ENCODE peak calls at places on chromosomes 3 and 15, in five cellular contexts. One of them, this sample, is unnamed.

GRCh38 chr3:22594990-22595389 is 608.1 kb upstream of the UBE2E2 start:
- DNase-seq in kidney: no peak
- DNase-seq in right lobe of liver: no peak
- DNase-seq in ovary: no peak
- DNase-seq in CD4-positive, alpha-beta T cell: no peak
- DNase-seq in this sample: no peak

GRCh38 chr15:83436513-83437158 is 10.5 kb upstream of the SH3GL3 start:
- DNase-seq in CD4-positive, alpha-beta T cell: no peak
- DNase-seq in kidney: no peak
- DNase-seq in ovary: no peak
- DNase-seq in right lobe of liver: no peak
- DNase-seq in this sample: no peak

GRCh38 chr3:15206662-15207576 is 873 bp downstream of the CAPN7 start:
- DNase-seq in CD4-positive, alpha-beta T cell: peak; percentile 13
- DNase-seq in ovary: peak; percentile 20
- DNase-seq in kidney: no peak
- DNase-seq in right lobe of liver: no peak
- DNase-seq in this sample: no peak

GRCh38 chr3:8625991-8626390 is 18.6 kb downstream of the SSUH2 start:
- DNase-seq in CD4-positive, alpha-beta T cell: no peak
- DNase-seq in kidney: no peak
- DNase-seq in right lobe of liver: no peak
- DNase-seq in ovary: no peak
- DNase-seq in this sample: no peak

GRCh38 chr3:71397046-71397445 is 186.5 kb downstream of the FOXP1 start:
- DNase-seq in kidney: no peak
- DNase-seq in ovary: peak; percentile 45
- DNase-seq in CD4-positive, alpha-beta T cell: no peak
- DNase-seq in right lobe of liver: no peak
- DNase-seq in this sample: no peak

GRCh38 chr3:197730200-197730599 is 6.5 kb downstream of the RUBCN start:
- DNase-seq in kidney: no peak
- DNase-seq in CD4-positive, alpha-beta T cell: no peak
- DNase-seq in right lobe of liver: no peak
- DNase-seq in ovary: no peak
- DNase-seq in this sample: no peak

GRCh38 chr15:86903642-86904421 is 824.2 kb downstream of the AGBL1 start:
- DNase-seq in right lobe of liver: no peak
- DNase-seq in kidney: no peak
- DNase-seq in ovary: no peak
- DNase-seq in CD4-positive, alpha-beta T cell: no peak
- DNase-seq in this sample: no peak

GRCh38 chr15:90318591-90318990 is 33.5 kb upstream of the ZNF774 start:
- DNase-seq in kidney: no peak
- DNase-seq in CD4-positive, alpha-beta T cell: no peak
- DNase-seq in right lobe of liver: no peak
- DNase-seq in ovary: no peak
- DNase-seq in this sample: no peak

GRCh38 chr3:126986001-126986400 is 3.1 kb downstream of the PLXNA1 start:
- DNase-seq in kidney: no peak
- DNase-seq in ovary: no peak
- DNase-seq in CD4-positive, alpha-beta T cell: no peak
- DNase-seq in right lobe of liver: no peak
- DNase-seq in this sample: no peak

GRCh38 chr15:66594344-66594743 is 28.5 kb upstream of the LCTL start:
- DNase-seq in ovary: no peak
- DNase-seq in CD4-positive, alpha-beta T cell: no peak
- DNase-seq in right lobe of liver: no peak
- DNase-seq in kidney: peak; percentile 37
- DNase-seq in this sample: no peak

GRCh38 chr3:33417051-33417673 is 23.0 kb downstream of the UBP1 start:
- DNase-seq in CD4-positive, alpha-beta T cell: no peak
- DNase-seq in kidney: no peak
- DNase-seq in right lobe of liver: no peak
- DNase-seq in ovary: no peak
- DNase-seq in this sample: no peak

GRCh38 chr3:120699333-120699732 is 17.3 kb upstream of the HGD start:
- DNase-seq in kidney: no peak
- DNase-seq in right lobe of liver: no peak
- DNase-seq in ovary: no peak
- DNase-seq in CD4-positive, alpha-beta T cell: no peak
- DNase-seq in this sample: no peak

GRCh38 chr3:43155464-43156121 is 49.7 kb upstream of the POMGNT2 start:
- DNase-seq in CD4-positive, alpha-beta T cell: no peak
- DNase-seq in ovary: peak; percentile 80
- DNase-seq in kidney: peak; percentile 83
- DNase-seq in right lobe of liver: no peak
- DNase-seq in this sample: peak; percentile 32

GRCh38 chr15:33662014-33662413 is 306.3 kb upstream of the CHRM5 start:
- DNase-seq in ovary: no peak
- DNase-seq in kidney: no peak
- DNase-seq in right lobe of liver: no peak
- DNase-seq in CD4-positive, alpha-beta T cell: no peak
- DNase-seq in this sample: no peak
- TF ChIP-seq CTCF in ovary: no peak
- TF ChIP-seq CTCF in kidney: no peak
- TF ChIP-seq CTCF in right lobe of liver: no peak
- TF ChIP-seq CTCF in CD4-positive, alpha-beta T cell: no peak
- TF ChIP-seq CTCF in this sample: no peak

DNA sequence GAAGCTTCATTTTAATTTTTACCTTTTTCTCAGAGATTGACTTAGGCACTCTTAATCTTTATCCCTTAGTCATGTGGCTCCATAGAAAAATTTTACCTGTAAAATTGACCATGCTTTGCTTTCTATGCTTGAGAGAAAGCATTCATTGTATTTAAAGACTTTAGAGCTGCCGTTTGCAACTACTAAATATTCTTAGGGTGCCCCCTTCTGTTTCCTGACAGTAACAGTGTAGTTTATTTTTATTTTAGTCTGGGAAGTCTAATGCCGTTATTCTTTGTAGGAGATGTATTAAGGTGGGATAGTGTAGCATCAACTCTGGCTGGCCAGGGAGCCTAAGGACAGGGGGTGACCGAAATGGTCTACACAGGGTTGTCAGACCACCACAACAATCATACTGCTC is 84.5 kb upstream of the SYNPR start:
- DNase-seq in CD4-positive, alpha-beta T cell: no peak
- DNase-seq in right lobe of liver: no peak
- DNase-seq in kidney: no peak
- DNase-seq in ovary: no peak
- DNase-seq in this sample: no peak
- TF ChIP-seq CTCF in CD4-positive, alpha-beta T cell: no peak
- TF ChIP-seq CTCF in right lobe of liver: peak; percentile 48
- TF ChIP-seq CTCF in kidney: peak; percentile 46
- TF ChIP-seq CTCF in ovary: no peak
- TF ChIP-seq CTCF in this sample: peak; percentile 71

DNA sequence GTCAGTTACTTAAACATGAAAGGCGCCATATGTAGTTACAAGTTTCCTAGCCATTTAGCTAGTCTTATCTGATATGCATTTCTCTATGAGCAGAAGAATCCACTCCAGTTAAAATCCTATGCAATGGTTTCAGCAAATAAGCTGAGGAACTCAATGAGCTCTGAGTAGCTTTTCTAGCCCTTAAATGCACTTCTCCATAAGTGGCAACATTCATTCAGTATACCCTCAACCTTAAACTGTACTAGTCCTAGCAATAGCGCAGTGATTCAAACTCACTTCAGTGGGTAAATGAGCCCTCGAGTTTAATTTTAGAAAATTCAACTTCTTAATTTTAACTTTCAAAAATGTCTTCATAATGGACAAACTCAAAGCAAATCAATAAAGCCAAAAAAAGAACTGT is 7.7 kb downstream of the COMMD2 start:
- DNase-seq in CD4-positive, alpha-beta T cell: no peak
- DNase-seq in kidney: no peak
- DNase-seq in ovary: no peak
- DNase-seq in right lobe of liver: no peak
- DNase-seq in this sample: no peak
- TF ChIP-seq CTCF in CD4-positive, alpha-beta T cell: no peak
- TF ChIP-seq CTCF in kidney: no peak
- TF ChIP-seq CTCF in ovary: no peak
- TF ChIP-seq CTCF in right lobe of liver: no peak
- TF ChIP-seq CTCF in this sample: no peak

GRCh38 chr3:155409336-155409735 is 115.9 kb upstream of the STRIT1 start:
- DNase-seq in ovary: no peak
- DNase-seq in CD4-positive, alpha-beta T cell: no peak
- DNase-seq in kidney: no peak
- DNase-seq in right lobe of liver: no peak
- DNase-seq in this sample: no peak

GRCh38 chr3:155407331-155407730 is 113.8 kb upstream of the STRIT1 start:
- DNase-seq in right lobe of liver: no peak
- DNase-seq in kidney: no peak
- DNase-seq in ovary: no peak
- DNase-seq in CD4-positive, alpha-beta T cell: no peak
- DNase-seq in this sample: no peak

GRCh38 chr3:155407971-155408370 is 114.5 kb upstream of the STRIT1 start:
- DNase-seq in ovary: no peak
- DNase-seq in kidney: no peak
- DNase-seq in CD4-positive, alpha-beta T cell: no peak
- DNase-seq in right lobe of liver: no peak
- DNase-seq in this sample: no peak

GRCh38 chr3:155412856-155413255 is 119.4 kb upstream of the STRIT1 start:
- DNase-seq in kidney: no peak
- DNase-seq in ovary: no peak
- DNase-seq in right lobe of liver: no peak
- DNase-seq in CD4-positive, alpha-beta T cell: no peak
- DNase-seq in this sample: no peak

GRCh38 chr3:155411500-155412223 is 118.2 kb upstream of the STRIT1 start:
- DNase-seq in right lobe of liver: no peak
- DNase-seq in ovary: no peak
- DNase-seq in CD4-positive, alpha-beta T cell: no peak
- DNase-seq in kidney: no peak
- DNase-seq in this sample: no peak
- TF ChIP-seq CTCF in right lobe of liver: no peak
- TF ChIP-seq CTCF in ovary: no peak
- TF ChIP-seq CTCF in CD4-positive, alpha-beta T cell: no peak
- TF ChIP-seq CTCF in kidney: no peak
- TF ChIP-seq CTCF in this sample: no peak

DNA sequence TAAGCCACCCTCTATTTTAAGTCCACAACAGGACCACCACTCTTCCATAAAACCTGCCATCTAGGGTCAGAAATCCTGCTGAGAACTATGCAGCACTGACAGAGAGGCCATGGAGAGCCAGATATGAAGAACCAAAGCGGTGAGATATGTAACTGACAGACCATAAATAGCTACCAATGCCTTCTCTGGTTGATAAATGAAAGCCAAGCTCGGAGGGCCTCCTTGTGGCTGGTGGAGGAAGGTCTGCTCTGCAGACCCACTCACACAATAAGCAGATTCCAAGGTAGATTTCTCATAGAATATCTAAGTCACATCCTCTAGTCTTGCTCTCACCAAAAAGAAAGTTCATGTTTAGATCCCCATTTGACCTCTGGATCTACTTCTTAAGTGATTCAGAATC is 38.9 kb downstream of the RYK start:
- DNase-seq in CD4-positive, alpha-beta T cell: no peak
- DNase-seq in right lobe of liver: no peak
- DNase-seq in kidney: no peak
- DNase-seq in ovary: no peak
- DNase-seq in this sample: peak; percentile 15
- TF ChIP-seq CTCF in CD4-positive, alpha-beta T cell: no peak
- TF ChIP-seq CTCF in right lobe of liver: peak; percentile 39
- TF ChIP-seq CTCF in kidney: peak; percentile 60
- TF ChIP-seq CTCF in ovary: no peak
- TF ChIP-seq CTCF in this sample: peak; percentile 65

GRCh38 chr3:77500711-77501110 is 460.8 kb downstream of the ROBO2 start:
- DNase-seq in kidney: no peak
- DNase-seq in CD4-positive, alpha-beta T cell: no peak
- DNase-seq in right lobe of liver: no peak
- DNase-seq in ovary: no peak
- DNase-seq in this sample: no peak

GRCh38 chr3:77506384-77506783 is 466.5 kb downstream of the ROBO2 start:
- DNase-seq in CD4-positive, alpha-beta T cell: no peak
- DNase-seq in ovary: no peak
- DNase-seq in right lobe of liver: no peak
- DNase-seq in kidney: no peak
- DNase-seq in this sample: no peak
- TF ChIP-seq CTCF in CD4-positive, alpha-beta T cell: no peak
- TF ChIP-seq CTCF in ovary: no peak
- TF ChIP-seq CTCF in right lobe of liver: no peak
- TF ChIP-seq CTCF in kidney: no peak
- TF ChIP-seq CTCF in this sample: no peak

DNA sequence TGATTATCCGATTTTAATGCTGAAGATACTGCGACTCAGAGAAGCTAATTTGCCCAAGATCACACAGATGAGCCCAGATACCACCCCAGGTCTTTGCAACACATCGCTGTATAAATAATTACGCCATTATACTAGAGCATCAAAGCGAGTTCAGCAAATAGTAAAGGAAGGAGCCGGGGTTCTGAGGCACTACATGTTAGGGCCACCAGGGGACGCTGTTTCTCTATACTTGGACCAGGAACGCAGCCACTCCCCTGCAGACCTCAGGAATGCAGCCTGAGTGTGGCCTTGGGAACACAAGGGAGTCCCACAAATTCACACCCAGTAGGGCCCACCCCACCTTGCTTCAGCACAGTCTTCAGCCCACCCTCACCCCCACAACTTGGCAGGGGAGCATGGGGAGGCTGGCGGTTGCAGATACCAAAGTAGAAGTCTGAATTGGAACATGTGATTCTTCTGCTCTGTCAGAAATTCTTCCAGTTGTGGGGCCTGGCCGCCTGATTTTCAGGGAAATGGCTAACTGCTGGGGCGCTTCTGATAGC is 57.8 kb upstream of the RYK start:
- DNase-seq in kidney: peak; percentile 92
- DNase-seq in CD4-positive, alpha-beta T cell: peak; percentile 65
- DNase-seq in ovary: peak; percentile 91
- DNase-seq in right lobe of liver: peak; percentile 74
- DNase-seq in this sample: peak; percentile 76
- TF ChIP-seq CTCF in kidney: peak; percentile 99
- TF ChIP-seq CTCF in CD4-positive, alpha-beta T cell: peak; percentile 98
- TF ChIP-seq CTCF in ovary: peak; percentile 100
- TF ChIP-seq CTCF in right lobe of liver: peak; percentile 98
- TF ChIP-seq CTCF in this sample: peak; percentile 98

DNA sequence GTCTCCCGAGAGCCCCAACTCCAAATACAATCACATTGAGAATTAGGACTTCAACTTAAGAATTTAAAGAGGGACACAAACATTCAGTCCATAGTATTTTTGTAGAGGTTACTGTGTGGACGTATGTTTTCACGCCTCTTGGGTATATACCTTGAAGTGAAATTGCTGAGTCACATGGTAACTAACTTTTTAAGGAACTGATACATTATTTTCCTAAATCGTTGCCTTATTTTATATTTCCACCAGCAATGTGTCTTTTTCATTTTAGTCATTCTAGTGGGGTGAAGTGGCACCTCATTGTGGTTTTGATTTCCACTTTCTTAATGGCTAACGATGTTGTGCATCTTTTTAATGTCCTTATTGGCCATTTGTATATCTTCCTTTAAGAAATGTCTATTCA is 11.8 kb downstream of the PARP15 start:
- DNase-seq in CD4-positive, alpha-beta T cell: no peak
- DNase-seq in kidney: no peak
- DNase-seq in right lobe of liver: no peak
- DNase-seq in ovary: no peak
- DNase-seq in this sample: no peak
- TF ChIP-seq CTCF in CD4-positive, alpha-beta T cell: no peak
- TF ChIP-seq CTCF in kidney: no peak
- TF ChIP-seq CTCF in right lobe of liver: no peak
- TF ChIP-seq CTCF in ovary: no peak
- TF ChIP-seq CTCF in this sample: no peak

This sample was measured in progenitor cell of endocrine pancreas.